ENCODE peak calls at places on chromosomes 2 and 18, in six cellular contexts. One of them, this sample, is unnamed.

GRCh38 chr18:58691256-58691655 is 20.0 kb downstream of the MALT1 start:
- DNase-seq in gastrocnemius medialis: no peak
- DNase-seq in AG10803: peak; percentile 27
- DNase-seq in keratinocyte: no peak
- DNase-seq in body of pancreas: no peak
- DNase-seq in fibroblast of lung: no peak
- DNase-seq in this sample: no peak

GRCh38 chr2:101803128-101803527 is 105.6 kb downstream of the MAP4K4 start:
- DNase-seq in keratinocyte: no peak
- DNase-seq in fibroblast of lung: no peak
- DNase-seq in body of pancreas: no peak
- DNase-seq in AG10803: peak; percentile 75
- DNase-seq in gastrocnemius medialis: no peak
- DNase-seq in this sample: peak; percentile 60

GRCh38 chr2:150204449-150204848 is 283.0 kb downstream of the RND3 start:
- DNase-seq in body of pancreas: no peak
- DNase-seq in gastrocnemius medialis: no peak
- DNase-seq in AG10803: peak; percentile 91
- DNase-seq in keratinocyte: no peak
- DNase-seq in fibroblast of lung: peak; percentile 69
- DNase-seq in this sample: peak; percentile 93

GRCh38 chr2:55761024-55761423 is 67.4 kb upstream of the PNPT1 start:
- DNase-seq in keratinocyte: no peak
- DNase-seq in AG10803: no peak
- DNase-seq in gastrocnemius medialis: no peak
- DNase-seq in body of pancreas: no peak
- DNase-seq in fibroblast of lung: peak; percentile 72
- DNase-seq in this sample: peak; percentile 86

GRCh38 chr2:43461461-43462073 is 134.3 kb downstream of the THADA start:
- DNase-seq in body of pancreas: peak; percentile 11
- DNase-seq in gastrocnemius medialis: no peak
- DNase-seq in fibroblast of lung: no peak
- DNase-seq in AG10803: no peak
- DNase-seq in keratinocyte: no peak
- DNase-seq in this sample: no peak

GRCh38 chr2:11748018-11748860 is 1.8 kb downstream of the LPIN1 start:
- DNase-seq in fibroblast of lung: no peak
- DNase-seq in AG10803: no peak
- DNase-seq in body of pancreas: no peak
- DNase-seq in keratinocyte: no peak
- DNase-seq in gastrocnemius medialis: no peak
- DNase-seq in this sample: no peak

GRCh38 chr2:204260162-204260877 is 285.0 kb upstream of the PARD3B start:
- DNase-seq in keratinocyte: no peak
- DNase-seq in AG10803: peak; percentile 73
- DNase-seq in gastrocnemius medialis: peak; percentile 5
- DNase-seq in fibroblast of lung: peak; percentile 78
- DNase-seq in body of pancreas: peak; percentile 71
- DNase-seq in this sample: peak; percentile 84

GRCh38 chr18:38362286-38362792 is 796.7 kb upstream of the CELF4 start:
- DNase-seq in AG10803: no peak
- DNase-seq in body of pancreas: no peak
- DNase-seq in keratinocyte: no peak
- DNase-seq in fibroblast of lung: no peak
- DNase-seq in gastrocnemius medialis: no peak
- DNase-seq in this sample: no peak

GRCh38 chr2:129457277-129457818 is 522.1 kb upstream of the RAB6C start:
- DNase-seq in fibroblast of lung: no peak
- DNase-seq in body of pancreas: no peak
- DNase-seq in gastrocnemius medialis: no peak
- DNase-seq in keratinocyte: no peak
- DNase-seq in AG10803: no peak
- DNase-seq in this sample: no peak

GRCh38 chr18:51603111-51603510 is 405.6 kb upstream of the MEX3C start:
- DNase-seq in AG10803: no peak
- DNase-seq in body of pancreas: no peak
- DNase-seq in keratinocyte: no peak
- DNase-seq in gastrocnemius medialis: no peak
- DNase-seq in fibroblast of lung: no peak
- DNase-seq in this sample: no peak

GRCh38 chr2:71000780-71001591 is 6.3 kb upstream of the TEX261 start:
- DNase-seq in fibroblast of lung: peak; percentile 67
- DNase-seq in gastrocnemius medialis: peak; percentile 29
- DNase-seq in body of pancreas: peak; percentile 72
- DNase-seq in keratinocyte: no peak
- DNase-seq in AG10803: peak; percentile 64
- DNase-seq in this sample: peak; percentile 72

GRCh38 chr2:85903849-85904248 is 15.1 kb upstream of the ST3GAL5 start:
- DNase-seq in keratinocyte: no peak
- DNase-seq in AG10803: no peak
- DNase-seq in body of pancreas: no peak
- DNase-seq in gastrocnemius medialis: no peak
- DNase-seq in fibroblast of lung: no peak
- DNase-seq in this sample: no peak

GRCh38 chr2:165863816-165864221 is 69.8 kb upstream of the GALNT3 start:
- DNase-seq in body of pancreas: no peak
- DNase-seq in fibroblast of lung: no peak
- DNase-seq in keratinocyte: no peak
- DNase-seq in AG10803: no peak
- DNase-seq in gastrocnemius medialis: no peak
- DNase-seq in this sample: no peak

GRCh38 chr2:219688560-219689445 is 61.4 kb downstream of the SLC4A3 start:
- DNase-seq in AG10803: peak; percentile 98
- DNase-seq in fibroblast of lung: peak; percentile 51
- DNase-seq in gastrocnemius medialis: no peak
- DNase-seq in body of pancreas: no peak
- DNase-seq in keratinocyte: peak; percentile 91
- DNase-seq in this sample: peak; percentile 78

GRCh38 chr2:11145350-11145749 is 9.9 kb upstream of the SLC66A3 start:
- DNase-seq in AG10803: no peak
- DNase-seq in fibroblast of lung: no peak
- DNase-seq in gastrocnemius medialis: no peak
- DNase-seq in body of pancreas: no peak
- DNase-seq in keratinocyte: no peak
- DNase-seq in this sample: no peak

GRCh38 chr18:1438458-1438910 is 533.8 kb downstream of the ADCYAP1 start:
- DNase-seq in AG10803: no peak
- DNase-seq in body of pancreas: no peak
- DNase-seq in gastrocnemius medialis: no peak
- DNase-seq in keratinocyte: no peak
- DNase-seq in fibroblast of lung: no peak
- DNase-seq in this sample: no peak

GRCh38 chr18:5066380-5066977 is 130.6 kb downstream of the AKAIN1 start:
- DNase-seq in gastrocnemius medialis: no peak
- DNase-seq in keratinocyte: no peak
- DNase-seq in fibroblast of lung: no peak
- DNase-seq in body of pancreas: peak; percentile 10
- DNase-seq in AG10803: no peak
- DNase-seq in this sample: no peak

GRCh38 chr2:212723226-212723625 is 184.6 kb upstream of the ERBB4 start:
- DNase-seq in fibroblast of lung: peak; percentile 19
- DNase-seq in keratinocyte: no peak
- DNase-seq in gastrocnemius medialis: no peak
- DNase-seq in body of pancreas: no peak
- DNase-seq in AG10803: peak; percentile 46
- DNase-seq in this sample: peak; percentile 3

GRCh38 chr2:179132076-179132475 is 82.1 kb upstream of the CCDC141 start:
- DNase-seq in AG10803: peak; percentile 25
- DNase-seq in keratinocyte: no peak
- DNase-seq in gastrocnemius medialis: no peak
- DNase-seq in body of pancreas: no peak
- DNase-seq in fibroblast of lung: no peak
- DNase-seq in this sample: no peak

GRCh38 chr2:95317123-95317500 is 20.0 kb downstream of the KCNIP3 start:
- DNase-seq in fibroblast of lung: no peak
- DNase-seq in body of pancreas: no peak
- DNase-seq in gastrocnemius medialis: no peak
- DNase-seq in AG10803: no peak
- DNase-seq in keratinocyte: peak; percentile 49
- DNase-seq in this sample: no peak

GRCh38 chr2:96556441-96557330 is 20.1 kb downstream of the ARID5A start:
- DNase-seq in body of pancreas: peak; percentile 62
- DNase-seq in gastrocnemius medialis: no peak
- DNase-seq in keratinocyte: peak; percentile 99
- DNase-seq in fibroblast of lung: peak; percentile 57
- DNase-seq in AG10803: peak; percentile 73
- DNase-seq in this sample: peak; percentile 56

GRCh38 chr2:235357881-235358280 is 136.0 kb upstream of the AGAP1 start:
- DNase-seq in keratinocyte: no peak
- DNase-seq in body of pancreas: no peak
- DNase-seq in gastrocnemius medialis: no peak
- DNase-seq in fibroblast of lung: no peak
- DNase-seq in AG10803: no peak
- DNase-seq in this sample: no peak

GRCh38 chr2:35978218-35978617 is 377.4 kb upstream of the CRIM1 start:
- DNase-seq in fibroblast of lung: peak; percentile 6
- DNase-seq in AG10803: no peak
- DNase-seq in gastrocnemius medialis: no peak
- DNase-seq in body of pancreas: no peak
- DNase-seq in keratinocyte: no peak
- DNase-seq in this sample: no peak

GRCh38 chr18:34522627-34523026 is 187.5 kb upstream of the DTNA start:
- DNase-seq in AG10803: no peak
- DNase-seq in keratinocyte: no peak
- DNase-seq in gastrocnemius medialis: no peak
- DNase-seq in body of pancreas: peak; percentile 55
- DNase-seq in fibroblast of lung: no peak
- DNase-seq in this sample: peak; percentile 0

GRCh38 chr2:230590333-230590732 is 122.3 kb upstream of the CAB39 start:
- DNase-seq in keratinocyte: no peak
- DNase-seq in fibroblast of lung: no peak
- DNase-seq in gastrocnemius medialis: no peak
- DNase-seq in body of pancreas: no peak
- DNase-seq in AG10803: no peak
- DNase-seq in this sample: no peak

GRCh38 chr18:28176933-28177827 is at the start of gene CDH2:
- DNase-seq in body of pancreas: no peak
- DNase-seq in fibroblast of lung: peak; percentile 71
- DNase-seq in AG10803: peak; percentile 86
- DNase-seq in gastrocnemius medialis: no peak
- DNase-seq in keratinocyte: no peak
- DNase-seq in this sample: peak; percentile 92

GRCh38 chr18:58309099-58309498 is 265.1 kb downstream of the NEDD4L start:
- DNase-seq in body of pancreas: no peak
- DNase-seq in keratinocyte: no peak
- DNase-seq in fibroblast of lung: no peak
- DNase-seq in gastrocnemius medialis: no peak
- DNase-seq in AG10803: no peak
- DNase-seq in this sample: no peak

GRCh38 chr2:229133155-229133772 is 137.8 kb downstream of the PID1 start:
- DNase-seq in gastrocnemius medialis: no peak
- DNase-seq in fibroblast of lung: peak; percentile 76
- DNase-seq in body of pancreas: peak; percentile 58
- DNase-seq in AG10803: peak; percentile 45
- DNase-seq in keratinocyte: peak; percentile 35
- DNase-seq in this sample: peak; percentile 76

GRCh38 chr18:49112031-49112430 is 161.3 kb upstream of the SMAD7 start:
- DNase-seq in gastrocnemius medialis: no peak
- DNase-seq in keratinocyte: no peak
- DNase-seq in fibroblast of lung: no peak
- DNase-seq in body of pancreas: no peak
- DNase-seq in AG10803: no peak
- DNase-seq in this sample: no peak

GRCh38 chr2:151380617-151381235 is 23.3 kb downstream of the TNFAIP6 start:
- DNase-seq in body of pancreas: no peak
- DNase-seq in AG10803: no peak
- DNase-seq in keratinocyte: no peak
- DNase-seq in fibroblast of lung: no peak
- DNase-seq in gastrocnemius medialis: no peak
- DNase-seq in this sample: no peak

DNA sequence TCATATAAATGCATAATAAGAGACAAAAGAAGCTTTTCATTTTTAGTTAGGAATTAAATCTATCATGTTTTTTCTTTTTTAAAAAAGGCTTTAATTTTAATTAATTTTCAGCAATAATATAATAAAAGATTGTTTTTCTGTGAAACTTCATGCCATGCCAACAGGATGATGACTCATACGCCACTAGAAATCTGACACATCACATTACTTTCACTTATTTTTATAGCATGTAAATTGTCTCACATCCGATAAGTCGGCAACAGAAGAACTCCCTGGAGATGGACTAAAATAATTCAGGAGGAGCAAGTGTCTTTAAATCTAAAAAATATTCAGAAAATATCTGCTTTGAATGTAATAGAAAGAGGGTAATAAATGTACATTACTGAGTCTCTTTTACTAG is 1024.2 kb upstream of the ACVR2A start:
- DNase-seq in fibroblast of lung: peak; percentile 68
- DNase-seq in AG10803: peak; percentile 12
- DNase-seq in body of pancreas: no peak
- DNase-seq in keratinocyte: no peak
- DNase-seq in gastrocnemius medialis: no peak
- DNase-seq in this sample: peak; percentile 70
- H3K4me3 ChIP-seq in fibroblast of lung: no peak overlapping the region
- H3K4me3 ChIP-seq in AG10803: no peak overlapping the region
- H3K4me3 ChIP-seq in body of pancreas: no peak overlapping the region
- H3K4me3 ChIP-seq in keratinocyte: no peak overlapping the region
- H3K4me3 ChIP-seq in gastrocnemius medialis: no peak overlapping the region
- H3K4me3 ChIP-seq in this sample: no peak overlapping the region

GRCh38 chr2:74675090-74675489 is 21.0 kb downstream of the SEMA4F start:
- DNase-seq in body of pancreas: no peak
- DNase-seq in gastrocnemius medialis: no peak
- DNase-seq in keratinocyte: no peak
- DNase-seq in AG10803: no peak
- DNase-seq in fibroblast of lung: no peak
- DNase-seq in this sample: no peak
- TF ChIP-seq CTCF in body of pancreas: no peak
- TF ChIP-seq CTCF in gastrocnemius medialis: no peak
- TF ChIP-seq CTCF in keratinocyte: peak; percentile 10
- TF ChIP-seq CTCF in AG10803: peak; percentile 6
- TF ChIP-seq CTCF in fibroblast of lung: no peak
- TF ChIP-seq CTCF in this sample: peak; percentile 8

GRCh38 chr2:173402405-173402974 is 47.8 kb downstream of the CDCA7 start:
- DNase-seq in gastrocnemius medialis: peak; percentile 77
- DNase-seq in fibroblast of lung: peak; percentile 87
- DNase-seq in body of pancreas: peak; percentile 85
- DNase-seq in keratinocyte: peak; percentile 28
- DNase-seq in AG10803: peak; percentile 74
- DNase-seq in this sample: peak; percentile 87
- H3K4me3 ChIP-seq in gastrocnemius medialis: peak overlapping the region; percentile 44
- H3K4me3 ChIP-seq in fibroblast of lung: peak overlapping the region; percentile 44
- H3K4me3 ChIP-seq in body of pancreas: no peak overlapping the region
- H3K4me3 ChIP-seq in keratinocyte: peak overlapping the region; percentile 37
- H3K4me3 ChIP-seq in AG10803: peak overlapping the region; percentile 33
- H3K4me3 ChIP-seq in this sample: no peak overlapping the region

DNA sequence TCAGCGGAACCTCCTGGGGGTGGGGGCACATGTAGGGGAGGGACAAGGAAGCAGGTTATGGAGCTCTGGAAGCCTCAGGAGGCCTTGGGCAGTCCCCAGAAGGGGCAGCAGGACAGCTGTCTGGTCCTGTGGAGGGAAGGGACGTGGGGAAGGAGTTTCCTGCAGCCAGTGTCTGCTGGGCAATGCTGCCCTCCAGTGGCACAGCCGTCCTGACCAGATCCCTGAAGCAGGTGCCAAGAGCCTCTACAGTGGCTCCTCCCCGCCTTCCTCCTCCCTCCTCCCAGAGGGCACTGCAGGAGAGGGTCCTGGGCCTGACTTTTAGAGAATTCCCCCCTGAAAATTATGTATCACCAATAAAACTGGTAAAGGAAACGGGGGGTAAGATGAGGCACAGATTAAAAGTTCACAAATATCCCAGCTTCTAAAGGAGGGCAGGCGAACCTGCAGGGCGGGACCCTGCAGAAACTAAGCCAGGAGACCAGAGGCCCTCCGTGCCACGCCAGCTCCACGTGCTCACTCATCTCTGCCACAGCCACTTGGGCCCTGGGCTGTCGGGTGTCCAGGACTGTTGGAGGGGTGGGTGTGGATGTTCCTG is 258.5 kb downstream of the TWIST2 start:
- DNase-seq in gastrocnemius medialis: no peak
- DNase-seq in AG10803: peak; percentile 73
- DNase-seq in keratinocyte: peak; percentile 25
- DNase-seq in fibroblast of lung: peak; percentile 62
- DNase-seq in body of pancreas: no peak
- DNase-seq in this sample: peak; percentile 78
- TF ChIP-seq CTCF in gastrocnemius medialis: peak; percentile 15
- TF ChIP-seq CTCF in AG10803: peak; percentile 77
- TF ChIP-seq CTCF in keratinocyte: peak; percentile 68
- TF ChIP-seq CTCF in fibroblast of lung: peak; percentile 70
- TF ChIP-seq CTCF in body of pancreas: no peak
- TF ChIP-seq CTCF in this sample: peak; percentile 72

This sample was measured in fibroblast of pulmonary artery.